ENCODE peak calls at places on chromosomes 5 and 9, in ten cellular contexts. I is T follicular helper cell; H is activated CD8-positive, alpha-beta memory T cell treated with anti-CD3 and anti-CD28 coated beads for 24 hours; N is posterior vena cava; V is caudate nucleus; X is ELF-1; C is stimulated activated CD8-positive, alpha-beta memory T cell treated with anti-CD3 and anti-CD28 coated beads, Interleukin-15, amount 100 ng/mL, for 24 hours; K is activated gamma-delta T cell; F is Calu3; W is GM12865. G is an unnamed sample.
A peak's percentile ranks its signal among the peaks of the same experiment; 100 is the strongest.

GRCh38 chr5:127660048-127660733 is 11.3 kb downstream of the CTXN3 start:
- DNase-seq in V (no peak), I (no peak), C (no peak), X (peak; percentile 22), N (no peak), K (no peak), H (no peak), F (no peak), W (no peak), G (no peak)

GRCh38 chr9:21800931-21801682 is 1.3 kb upstream of the MTAP start:
- DNase-seq in X (no peak), W (no peak), I (no peak), N (no peak), K (no peak), V (no peak), F (no peak), H (no peak), C (no peak), G (no peak)

GRCh38 chr5:137667341-137667740 is 68.5 kb downstream of the KLHL3 start:
- DNase-seq in N (no peak), K (no peak), H (no peak), F (no peak), X (no peak), I (no peak), C (no peak), W (no peak), V (no peak), G (no peak)

GRCh38 chr5:38557309-38557710 is 864 bp upstream of the LIFR start:
- DNase-seq in F (no peak), W (no peak), X (no peak), H (no peak), I (no peak), V (no peak), C (no peak), N (no peak), K (no peak), G (no peak)

GRCh38 chr9:2157277-2158105 is 142.3 kb downstream of the SMARCA2 start:
- DNase-seq in K (no peak), H (peak; percentile 79), W (peak; percentile 71), C (peak; percentile 19), N (peak; percentile 83), X (peak; percentile 68), V (peak; percentile 19), F (peak; percentile 14), I (peak; percentile 1), G (peak; percentile 51)

GRCh38 chr5:1709186-1709803 is 90.3 kb downstream of the MRPL36 start:
- DNase-seq in N (no peak), X (peak; percentile 41), W (no peak), H (no peak), C (no peak), I (no peak), F (no peak), K (no peak), V (no peak), G (no peak)

GRCh38 chr9:90998573-90998972 is 197.0 kb downstream of the SYK start:
- DNase-seq in X (no peak), K (no peak), W (no peak), F (no peak), V (no peak), N (no peak), H (no peak), C (no peak), I (no peak), G (no peak)

GRCh38 chr9:105455836-105456475 is 8.1 kb downstream of the FSD1L start:
- DNase-seq in V (no peak), X (no peak), W (no peak), I (no peak), K (no peak), N (no peak), C (no peak), F (no peak), H (no peak), G (no peak)

GRCh38 chr5:33523208-33523771 is 82.5 kb downstream of the TARS1 start:
- DNase-seq in H (no peak), V (no peak), N (no peak), X (no peak), F (no peak), C (no peak), K (no peak), W (no peak), I (no peak), G (no peak)

GRCh38 chr5:40988761-40989510 is 79.6 kb downstream of the C7 start:
- DNase-seq in I (no peak), H (no peak), C (no peak), W (no peak), K (no peak), N (no peak), F (no peak), X (no peak), V (no peak), G (no peak)

GRCh38 chr5:159508344-159508743 is 178.1 kb upstream of the IL12B start:
- DNase-seq in H (no peak), I (no peak), C (no peak), V (no peak), K (no peak), W (no peak), F (no peak), N (no peak), X (no peak), G (no peak)

GRCh38 chr5:174692982-174693422 is 31.4 kb upstream of the MSX2 start:
- DNase-seq in I (no peak), F (no peak), C (no peak), X (peak; percentile 80), K (no peak), N (no peak), H (no peak), V (no peak), W (no peak), G (no peak)

GRCh38 chr9:78053627-78054026 is 22.0 kb upstream of the GNAQ start:
- DNase-seq in K (no peak), W (no peak), N (no peak), I (no peak), H (no peak), V (no peak), X (no peak), C (no peak), F (no peak), G (no peak)

GRCh38 chr5:142420521-142420920 is 95.7 kb upstream of the SPRY4 start:
- DNase-seq in X (no peak), H (no peak), N (no peak), C (no peak), I (no peak), K (no peak), F (no peak), V (no peak), W (no peak), G (no peak)

GRCh38 chr5:145347026-145347616 is 488.0 kb downstream of the PRELID2 start:
- DNase-seq in C (no peak), H (no peak), F (peak; percentile 43), N (no peak), X (peak; percentile 7), V (no peak), W (peak; percentile 10), K (no peak), I (no peak), G (peak; percentile 8)

GRCh38 chr5:17398439-17398838 is 99.6 kb upstream of the TAF11L2 start:
- DNase-seq in H (no peak), K (no peak), F (no peak), N (no peak), W (no peak), I (no peak), X (no peak), C (no peak), V (no peak), G (peak; percentile 71)

GRCh38 chr9:38619556-38620447 is 594 bp downstream of the ANKRD18A start:
- DNase-seq in C (peak; percentile 3), K (no peak), H (peak; percentile 65), X (peak; percentile 58), N (peak; percentile 76), F (peak; percentile 1), I (peak; percentile 10), W (no peak), V (peak; percentile 42), G (peak; percentile 20)

GRCh38 chr9:97572892-97573365 is 60.2 kb downstream of the TSTD2 start:
- DNase-seq in H (no peak), I (no peak), K (no peak), F (no peak), N (no peak), X (no peak), W (no peak), C (no peak), V (no peak), G (no peak)

GRCh38 chr5:4015709-4016108 is 420.1 kb downstream of the IRX1 start:
- DNase-seq in C (no peak), H (no peak), V (no peak), W (peak; percentile 1), N (no peak), K (no peak), I (no peak), F (no peak), X (no peak), G (no peak)

GRCh38 chr5:132496631-132497487 is 6.3 kb upstream of the IRF1 start:
- DNase-seq in F (peak; percentile 95), K (peak; percentile 48), W (peak; percentile 92), N (peak; percentile 97), V (peak; percentile 84), C (no peak), H (peak; percentile 87), I (no peak), X (peak; percentile 80), G (peak; percentile 73)

GRCh38 chr9:9177081-9177480 is 1377.5 kb upstream of the DMAC1 start:
- DNase-seq in X (no peak), C (no peak), W (no peak), F (no peak), I (no peak), V (no peak), K (no peak), H (no peak), N (no peak), G (no peak)

GRCh38 chr5:26482817-26483375 is 555.5 kb downstream of the CDH9 start:
- DNase-seq in H (no peak), K (no peak), V (peak; percentile 4), C (no peak), N (no peak), F (peak; percentile 39), I (no peak), W (peak; percentile 30), X (peak; percentile 55), G (peak; percentile 41)

GRCh38 chr5:171307843-171308452 is 1.1 kb upstream of the TLX3 start:
- DNase-seq in C (no peak), K (no peak), F (no peak), V (no peak), I (no peak), X (peak; percentile 22), W (no peak), H (no peak), N (no peak), G (no peak)

GRCh38 chr5:112467467-112467866 is 48.4 kb upstream of the EPB41L4A start:
- DNase-seq in X (no peak), W (no peak), V (no peak), K (no peak), I (no peak), H (no peak), N (no peak), F (no peak), C (no peak), G (no peak)

GRCh38 chr5:36530249-36530648 is 76.2 kb upstream of the SLC1A3 start:
- DNase-seq in C (no peak), V (no peak), F (no peak), X (no peak), H (no peak), K (no peak), I (no peak), N (no peak), W (no peak), G (no peak)

GRCh38 chr5:150653145-150653761 is 7.8 kb upstream of the MYOZ3 start:
- DNase-seq in H (no peak), C (no peak), I (no peak), X (no peak), W (no peak), N (no peak), K (no peak), F (no peak), V (no peak), G (no peak)

GRCh38 chr5:36982146-36982545 is 105.6 kb downstream of the NIPBL start:
- DNase-seq in I (no peak), V (no peak), C (no peak), X (no peak), N (no peak), W (no peak), K (no peak), H (no peak), F (no peak), G (no peak)

GRCh38 chr5:3352711-3353110 is 242.9 kb upstream of the IRX1 start:
- DNase-seq in H (peak; percentile 5), X (no peak), N (no peak), V (no peak), F (no peak), K (no peak), W (no peak), I (no peak), C (no peak), G (no peak)

G was measured in MV-4-11.